ENCODE peak calls at places on chromosomes 13 and 19, in six cellular contexts. One of them, this sample, is unnamed.

GRCh38 chr19:14516048-14516534 is 2.1 kb downstream of the DNAJB1 start:
- DNase-seq in fibroblast of lung: no peak
- DNase-seq in CD8-positive, alpha-beta memory T cell: no peak
- DNase-seq in foreskin fibroblast: no peak
- DNase-seq in suprapubic skin: no peak
- DNase-seq in astrocyte: no peak
- DNase-seq in this sample: no peak

GRCh38 chr13:79405501-79405830 is 589 bp downstream of the RBM26 start:
- DNase-seq in suprapubic skin: no peak
- DNase-seq in CD8-positive, alpha-beta memory T cell: no peak
- DNase-seq in foreskin fibroblast: no peak
- DNase-seq in fibroblast of lung: no peak
- DNase-seq in astrocyte: no peak
- DNase-seq in this sample: no peak

GRCh38 chr13:101691326-101691725 is 238.9 kb downstream of the ITGBL1 start:
- DNase-seq in astrocyte: no peak
- DNase-seq in suprapubic skin: no peak
- DNase-seq in CD8-positive, alpha-beta memory T cell: no peak
- DNase-seq in foreskin fibroblast: peak
- DNase-seq in fibroblast of lung: no peak
- DNase-seq in this sample: no peak

GRCh38 chr13:20993661-20994440 is 67.5 kb downstream of the LATS2 start:
- DNase-seq in CD8-positive, alpha-beta memory T cell: no peak
- DNase-seq in suprapubic skin: peak
- DNase-seq in foreskin fibroblast: peak
- DNase-seq in fibroblast of lung: peak
- DNase-seq in astrocyte: peak
- DNase-seq in this sample: peak

GRCh38 chr13:34672631-34673030 is 269.4 kb upstream of the NBEA start:
- DNase-seq in foreskin fibroblast: peak
- DNase-seq in suprapubic skin: no peak
- DNase-seq in CD8-positive, alpha-beta memory T cell: no peak
- DNase-seq in astrocyte: peak
- DNase-seq in fibroblast of lung: peak
- DNase-seq in this sample: no peak

GRCh38 chr13:27006519-27007161 is 165.0 kb downstream of the USP12 start:
- DNase-seq in fibroblast of lung: peak
- DNase-seq in CD8-positive, alpha-beta memory T cell: no peak
- DNase-seq in astrocyte: no peak
- DNase-seq in foreskin fibroblast: peak
- DNase-seq in suprapubic skin: peak
- DNase-seq in this sample: no peak

GRCh38 chr19:33978286-33978685 is 181.6 kb downstream of the KCTD15 start:
- DNase-seq in astrocyte: no peak
- DNase-seq in foreskin fibroblast: no peak
- DNase-seq in CD8-positive, alpha-beta memory T cell: no peak
- DNase-seq in suprapubic skin: no peak
- DNase-seq in fibroblast of lung: no peak
- DNase-seq in this sample: no peak

GRCh38 chr13:110944121-110944967 is 29.5 kb upstream of the ANKRD10 start:
- DNase-seq in astrocyte: peak
- DNase-seq in suprapubic skin: no peak
- DNase-seq in fibroblast of lung: peak
- DNase-seq in CD8-positive, alpha-beta memory T cell: no peak
- DNase-seq in foreskin fibroblast: peak
- DNase-seq in this sample: peak

GRCh38 chr19:44758596-44758995 is 10.1 kb downstream of the BCL3 start:
- DNase-seq in foreskin fibroblast: no peak
- DNase-seq in fibroblast of lung: peak
- DNase-seq in suprapubic skin: no peak
- DNase-seq in CD8-positive, alpha-beta memory T cell: no peak
- DNase-seq in astrocyte: no peak
- DNase-seq in this sample: no peak

GRCh38 chr19:11861301-11861700 is 12.8 kb downstream of the ZNF439 start:
- DNase-seq in fibroblast of lung: no peak
- DNase-seq in CD8-positive, alpha-beta memory T cell: no peak
- DNase-seq in foreskin fibroblast: no peak
- DNase-seq in astrocyte: no peak
- DNase-seq in suprapubic skin: no peak
- DNase-seq in this sample: no peak

GRCh38 chr13:80469105-80469840 is 128.3 kb upstream of the SPRY2 start:
- DNase-seq in CD8-positive, alpha-beta memory T cell: no peak
- DNase-seq in suprapubic skin: no peak
- DNase-seq in astrocyte: no peak
- DNase-seq in foreskin fibroblast: no peak
- DNase-seq in fibroblast of lung: no peak
- DNase-seq in this sample: no peak

GRCh38 chr13:27665333-27665732 is 43.6 kb downstream of the POLR1D start:
- DNase-seq in suprapubic skin: no peak
- DNase-seq in astrocyte: no peak
- DNase-seq in fibroblast of lung: no peak
- DNase-seq in CD8-positive, alpha-beta memory T cell: no peak
- DNase-seq in foreskin fibroblast: no peak
- DNase-seq in this sample: no peak

GRCh38 chr19:36460046-36460445 is 29.3 kb downstream of the ZNF566 start:
- DNase-seq in fibroblast of lung: peak
- DNase-seq in foreskin fibroblast: no peak
- DNase-seq in astrocyte: peak
- DNase-seq in suprapubic skin: no peak
- DNase-seq in CD8-positive, alpha-beta memory T cell: no peak
- DNase-seq in this sample: no peak

GRCh38 chr19:13181747-13182388 is 31.7 kb downstream of the IER2 start:
- DNase-seq in astrocyte: peak
- DNase-seq in CD8-positive, alpha-beta memory T cell: peak
- DNase-seq in fibroblast of lung: peak
- DNase-seq in suprapubic skin: no peak
- DNase-seq in foreskin fibroblast: peak
- DNase-seq in this sample: no peak

GRCh38 chr13:101773062-101773461 is 320.6 kb downstream of the ITGBL1 start:
- DNase-seq in fibroblast of lung: no peak
- DNase-seq in suprapubic skin: no peak
- DNase-seq in CD8-positive, alpha-beta memory T cell: no peak
- DNase-seq in foreskin fibroblast: peak
- DNase-seq in astrocyte: no peak
- DNase-seq in this sample: no peak

GRCh38 chr13:111326621-111326965 is 6.2 kb downstream of the TEX29 start:
- DNase-seq in fibroblast of lung: no peak
- DNase-seq in foreskin fibroblast: no peak
- DNase-seq in astrocyte: no peak
- DNase-seq in suprapubic skin: no peak
- DNase-seq in CD8-positive, alpha-beta memory T cell: no peak
- DNase-seq in this sample: no peak

GRCh38 chr13:25911020-25911419 is 140.8 kb downstream of the SHISA2 start:
- DNase-seq in CD8-positive, alpha-beta memory T cell: no peak
- DNase-seq in foreskin fibroblast: no peak
- DNase-seq in fibroblast of lung: no peak
- DNase-seq in astrocyte: no peak
- DNase-seq in suprapubic skin: no peak
- DNase-seq in this sample: no peak

GRCh38 chr13:114067886-114068722 is 64.3 kb downstream of the RASA3 start:
- DNase-seq in suprapubic skin: no peak
- DNase-seq in astrocyte: no peak
- DNase-seq in CD8-positive, alpha-beta memory T cell: no peak
- DNase-seq in foreskin fibroblast: no peak
- DNase-seq in fibroblast of lung: no peak
- DNase-seq in this sample: no peak

GRCh38 chr13:111472083-111472482 is 151.6 kb downstream of the TEX29 start:
- DNase-seq in CD8-positive, alpha-beta memory T cell: no peak
- DNase-seq in fibroblast of lung: no peak
- DNase-seq in foreskin fibroblast: no peak
- DNase-seq in astrocyte: no peak
- DNase-seq in suprapubic skin: peak
- DNase-seq in this sample: no peak

GRCh38 chr19:3033595-3034193 is 4.6 kb upstream of the TLE2 start:
- DNase-seq in astrocyte: no peak
- DNase-seq in CD8-positive, alpha-beta memory T cell: no peak
- DNase-seq in foreskin fibroblast: no peak
- DNase-seq in fibroblast of lung: no peak
- DNase-seq in suprapubic skin: no peak
- DNase-seq in this sample: no peak

GRCh38 chr13:71240906-71241305 is 626.1 kb downstream of the DACH1 start:
- DNase-seq in CD8-positive, alpha-beta memory T cell: no peak
- DNase-seq in suprapubic skin: no peak
- DNase-seq in astrocyte: peak
- DNase-seq in foreskin fibroblast: peak
- DNase-seq in fibroblast of lung: peak
- DNase-seq in this sample: no peak

DNA sequence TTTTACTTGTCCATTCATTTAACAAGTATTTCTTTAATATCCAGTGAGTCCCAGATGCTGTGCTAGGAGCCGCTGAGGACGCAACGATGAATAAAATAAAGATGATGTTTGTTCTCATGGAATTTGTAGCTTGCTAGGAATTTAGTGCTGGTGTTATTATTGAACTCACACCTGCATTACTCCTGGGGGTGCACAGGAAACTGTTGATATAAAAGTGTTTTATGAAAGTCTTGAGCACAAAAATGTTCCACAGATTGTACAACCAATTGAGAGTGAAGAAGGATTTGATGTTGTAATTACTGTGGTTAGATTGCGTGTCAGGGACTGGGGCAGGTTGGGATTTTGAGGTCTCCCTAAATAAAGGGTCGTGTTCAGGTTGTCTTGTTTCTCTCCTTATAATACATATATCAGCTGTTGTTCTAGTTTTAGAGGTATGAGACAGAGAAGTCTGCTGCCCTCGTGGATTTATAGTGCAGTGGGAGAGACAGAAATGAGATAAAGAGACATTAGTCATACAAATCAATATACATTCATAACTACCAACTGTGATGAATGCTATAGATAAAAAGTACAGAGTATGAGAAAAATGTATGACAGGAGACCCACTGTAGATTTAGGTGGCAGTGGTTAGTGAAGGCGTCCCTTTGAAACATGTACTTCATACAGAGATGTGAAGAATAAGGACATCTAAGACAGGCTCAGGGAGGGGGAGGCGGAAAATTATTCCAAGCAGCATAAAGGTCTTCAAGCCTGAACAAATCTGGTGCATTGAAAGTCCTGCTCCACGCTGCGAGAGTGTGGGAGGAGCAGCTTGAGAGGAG is 11.3 kb downstream of the CACNG6 start:
- DNase-seq in suprapubic skin: no peak
- DNase-seq in CD8-positive, alpha-beta memory T cell: no peak
- DNase-seq in fibroblast of lung: peak
- DNase-seq in foreskin fibroblast: no peak
- DNase-seq in astrocyte: peak
- DNase-seq in this sample: no peak
- H3K4me3 ChIP-seq in suprapubic skin: no peak
- H3K4me3 ChIP-seq in CD8-positive, alpha-beta memory T cell: no peak
- H3K4me3 ChIP-seq in fibroblast of lung: no peak
- H3K4me3 ChIP-seq in foreskin fibroblast: no peak
- H3K4me3 ChIP-seq in astrocyte: no peak
- H3K4me3 ChIP-seq in this sample: no peak

DNA sequence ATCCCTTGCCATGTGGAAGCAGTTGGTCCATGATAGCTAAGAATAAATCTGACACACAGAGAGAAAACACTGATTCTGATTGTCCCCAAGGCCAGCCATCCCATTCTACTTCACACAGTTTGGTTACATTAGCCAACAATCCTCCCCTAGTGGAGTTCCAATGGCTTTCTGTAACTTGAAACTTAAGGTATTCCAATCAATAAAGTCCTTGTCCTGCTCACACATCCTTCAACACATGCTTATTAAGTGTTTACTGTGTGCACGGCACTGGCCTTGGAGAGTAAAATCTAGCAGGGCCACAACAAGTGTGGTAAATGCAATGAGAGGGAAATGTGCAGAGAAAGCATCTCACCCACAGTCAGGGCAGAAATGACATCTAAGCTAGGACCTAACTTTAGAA is 76.7 kb downstream of the NUFIP1 start:
- DNase-seq in fibroblast of lung: no peak
- DNase-seq in suprapubic skin: no peak
- DNase-seq in astrocyte: no peak
- DNase-seq in CD8-positive, alpha-beta memory T cell: no peak
- DNase-seq in foreskin fibroblast: no peak
- DNase-seq in this sample: no peak
- H3K4me3 ChIP-seq in fibroblast of lung: no peak
- H3K4me3 ChIP-seq in suprapubic skin: no peak
- H3K4me3 ChIP-seq in astrocyte: no peak
- H3K4me3 ChIP-seq in CD8-positive, alpha-beta memory T cell: no peak
- H3K4me3 ChIP-seq in foreskin fibroblast: no peak
- H3K4me3 ChIP-seq in this sample: no peak

GRCh38 chr13:98273067-98273823 is 96.2 kb upstream of the RNF113B start:
- DNase-seq in suprapubic skin: no peak
- DNase-seq in CD8-positive, alpha-beta memory T cell: no peak
- DNase-seq in astrocyte: no peak
- DNase-seq in fibroblast of lung: peak
- DNase-seq in foreskin fibroblast: no peak
- DNase-seq in this sample: no peak
- H3K4me3 ChIP-seq in suprapubic skin: no peak
- H3K4me3 ChIP-seq in CD8-positive, alpha-beta memory T cell: no peak
- H3K4me3 ChIP-seq in astrocyte: no peak
- H3K4me3 ChIP-seq in fibroblast of lung: no peak
- H3K4me3 ChIP-seq in foreskin fibroblast: no peak
- H3K4me3 ChIP-seq in this sample: no peak

DNA sequence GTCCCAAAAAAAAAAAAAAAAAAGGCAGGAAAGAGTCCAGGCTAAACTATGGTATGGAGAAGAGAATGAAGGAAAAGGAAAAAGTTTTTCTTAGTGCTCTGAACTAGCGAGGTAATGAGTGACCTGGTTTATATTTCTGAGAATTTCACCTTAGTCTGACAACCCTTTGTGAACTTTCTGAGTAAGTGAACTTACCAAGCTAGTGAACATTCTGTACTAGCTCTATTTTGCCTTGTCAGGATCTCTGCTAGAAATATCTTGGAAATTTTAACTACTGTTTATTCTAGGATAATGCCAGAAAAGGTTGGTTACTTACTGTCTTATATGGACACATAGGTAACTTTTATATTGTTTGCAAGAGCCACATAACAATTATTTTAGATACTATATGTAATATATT is 4.4 kb downstream of the TRIM13 start:
- DNase-seq in CD8-positive, alpha-beta memory T cell: no peak
- DNase-seq in astrocyte: no peak
- DNase-seq in foreskin fibroblast: no peak
- DNase-seq in suprapubic skin: no peak
- DNase-seq in fibroblast of lung: no peak
- DNase-seq in this sample: no peak
- H3K4me3 ChIP-seq in CD8-positive, alpha-beta memory T cell: no peak
- H3K4me3 ChIP-seq in astrocyte: no peak
- H3K4me3 ChIP-seq in foreskin fibroblast: no peak
- H3K4me3 ChIP-seq in suprapubic skin: no peak
- H3K4me3 ChIP-seq in fibroblast of lung: no peak
- H3K4me3 ChIP-seq in this sample: no peak

GRCh38 chr19:40807147-40808020 is 8.4 kb downstream of the EGLN2 start:
- DNase-seq in foreskin fibroblast: peak
- DNase-seq in astrocyte: no peak
- DNase-seq in fibroblast of lung: no peak
- DNase-seq in suprapubic skin: no peak
- DNase-seq in CD8-positive, alpha-beta memory T cell: no peak
- DNase-seq in this sample: no peak
- H3K4me3 ChIP-seq in foreskin fibroblast: no peak
- H3K4me3 ChIP-seq in astrocyte: no peak
- H3K4me3 ChIP-seq in fibroblast of lung: no peak
- H3K4me3 ChIP-seq in suprapubic skin: no peak
- H3K4me3 ChIP-seq in CD8-positive, alpha-beta memory T cell: peak
- H3K4me3 ChIP-seq in this sample: no peak

GRCh38 chr13:46679369-46680180 is 117.4 kb downstream of the ESD start:
- DNase-seq in CD8-positive, alpha-beta memory T cell: peak
- DNase-seq in foreskin fibroblast: peak
- DNase-seq in suprapubic skin: no peak
- DNase-seq in astrocyte: no peak
- DNase-seq in fibroblast of lung: peak
- DNase-seq in this sample: no peak
- H3K4me3 ChIP-seq in CD8-positive, alpha-beta memory T cell: peak
- H3K4me3 ChIP-seq in foreskin fibroblast: peak
- H3K4me3 ChIP-seq in suprapubic skin: peak
- H3K4me3 ChIP-seq in astrocyte: no peak
- H3K4me3 ChIP-seq in fibroblast of lung: peak
- H3K4me3 ChIP-seq in this sample: peak

GRCh38 chr13:96294930-96295657 is 205.2 kb downstream of the HS6ST3 start:
- DNase-seq in suprapubic skin: no peak
- DNase-seq in CD8-positive, alpha-beta memory T cell: no peak
- DNase-seq in astrocyte: no peak
- DNase-seq in fibroblast of lung: no peak
- DNase-seq in foreskin fibroblast: no peak
- DNase-seq in this sample: no peak
- H3K4me3 ChIP-seq in suprapubic skin: no peak
- H3K4me3 ChIP-seq in CD8-positive, alpha-beta memory T cell: no peak
- H3K4me3 ChIP-seq in astrocyte: no peak
- H3K4me3 ChIP-seq in fibroblast of lung: no peak
- H3K4me3 ChIP-seq in foreskin fibroblast: no peak
- H3K4me3 ChIP-seq in this sample: no peak